ENCODE peak calls at places on chromosomes 5 and 9, in four cellular contexts. T, Y, A and B are unnamed samples.

GRCh38 chr9:81473206-81473605 is 216.1 kb downstream of the TLE1 start:
- DNase-seq in T (no peak), Y (no peak), A (no peak), B (no peak)

GRCh38 chr9:5879419-5880181 is 11.1 kb upstream of the MLANA start:
- DNase-seq in T (peak; percentile 85), Y (no peak), A (no peak), B (no peak)

GRCh38 chr5:138720840-138721239 is 32.4 kb upstream of the CTNNA1 start:
- DNase-seq in T (no peak), Y (no peak), A (no peak), B (no peak)

GRCh38 chr9:131595771-131596743 is 50.7 kb downstream of the PRRT1B start:
- DNase-seq in T (no peak), Y (no peak), A (no peak), B (peak; percentile 20)

GRCh38 chr5:173963867-173964429 is 25.0 kb upstream of the C5orf47 start:
- DNase-seq in T (no peak), Y (no peak), A (no peak), B (no peak)

GRCh38 chr5:111853748-111854147 is 96.8 kb upstream of the NREP start:
- DNase-seq in T (peak; percentile 36), Y (no peak), A (peak; percentile 62), B (no peak)

GRCh38 chr9:94922098-94922607 is 195.7 kb downstream of the AOPEP start:
- DNase-seq in T (peak; percentile 75), Y (no peak), A (no peak), B (peak; percentile 49)

GRCh38 chr5:100827481-100827889 is 75.6 kb downstream of the ST8SIA4 start:
- DNase-seq in T (no peak), Y (peak; percentile 33), A (peak; percentile 50), B (no peak)

GRCh38 chr9:28808042-28808441 is 1234.8 kb upstream of the C9orf72 start:
- DNase-seq in T (no peak), Y (no peak), A (no peak), B (no peak)

GRCh38 chr5:132226516-132227234 is 978 bp downstream of the P4HA2 start:
- DNase-seq in T (no peak), Y (no peak), A (no peak), B (peak; percentile 46)